ENCODE peak calls at places on chromosomes 5 and 9, in ten cellular contexts. Z is progenitor cell of endocrine pancreas; B is GM12865; N is IMR-90; A is iris pigment epithelial cell; L is fibroblast of lung; C is amygdala; Q is T follicular helper cell; T is Caki2; W is stimulated activated CD8-positive, alpha-beta memory T cell treated with anti-CD3 and anti-CD28 coated beads, Interleukin-7, amount 100 ng/mL, for 24 hours. U is an unnamed sample.

GRCh38 chr5:35158627-35159369 is 71.5 kb downstream of the PRLR start:
- DNase-seq in Z (no peak), B (no peak), N (no peak), A (no peak), L (no peak), C (no peak), Q (no peak), T (no peak), W (no peak), U (no peak)

GRCh38 chr9:129406278-129407225 is 214.3 kb downstream of the C9orf50 start:
- DNase-seq in Z (no peak), B (no peak), N (no peak), A (no peak), L (no peak), C (no peak), Q (no peak), T (peak), W (no peak), U (no peak)

GRCh38 chr5:6181147-6181729 is 197.1 kb downstream of the MED10 start:
- DNase-seq in Z (no peak), B (no peak), N (no peak), A (no peak), L (no peak), C (no peak), Q (no peak), T (no peak), W (no peak), U (no peak)

GRCh38 chr5:120803282-120803681 is 339.2 kb downstream of the PRR16 start:
- DNase-seq in Z (no peak), B (no peak), N (peak), A (peak), L (peak), C (no peak), Q (no peak), T (peak), W (no peak), U (no peak)

GRCh38 chr9:73573235-73573634 is 421.6 kb downstream of the ANXA1 start:
- DNase-seq in Z (no peak), B (no peak), N (no peak), A (no peak), L (no peak), C (no peak), Q (no peak), T (no peak), W (no peak), U (no peak)

GRCh38 chr5:150582281-150582791 is 58.1 kb upstream of the SYNPO start:
- DNase-seq in Z (peak), B (no peak), N (peak), A (peak), L (peak), C (no peak), Q (no peak), T (no peak), W (no peak), U (no peak)

GRCh38 chr9:13942695-13943094 is 371.2 kb downstream of the NFIB start:
- DNase-seq in Z (no peak), B (no peak), N (peak), A (peak), L (peak), C (no peak), Q (no peak), T (peak), W (no peak), U (no peak)

GRCh38 chr5:160230686-160231527 is 1.6 kb downstream of the FABP6 start:
- DNase-seq in Z (no peak), B (peak), N (peak), A (peak), L (peak), C (no peak), Q (no peak), T (peak), W (no peak), U (peak)

GRCh38 chr9:38096238-38096805 is 27.3 kb upstream of the SHB start:
- DNase-seq in Z (no peak), B (no peak), N (no peak), A (no peak), L (no peak), C (no peak), Q (no peak), T (no peak), W (no peak), U (no peak)

GRCh38 chr9:105281926-105282325 is 37.5 kb downstream of the SLC44A1 start:
- DNase-seq in Z (no peak), B (no peak), N (no peak), A (no peak), L (no peak), C (no peak), Q (no peak), T (no peak), W (no peak), U (no peak)